ENCODE peak calls at places on chromosomes 5 and 9, in eight cellular contexts. W is upper lobe of right lung, P is AG04449, X is tibial artery, B is adrenal gland, N is BE2C, H is foreskin fibroblast, A is Caco-2. O is an unnamed sample.

GRCh38 chr9:17802249-17802857 is 223.5 kb downstream of the SH3GL2 start:
- DNase-seq in W (no peak), P (no peak), X (no peak), B (no peak), N (no peak), H (no peak), A (no peak), O (peak)

GRCh38 chr5:123752576-123752975 is 240.6 kb downstream of the CSNK1G3 start:
- DNase-seq in W (no peak), P (peak), X (peak), B (no peak), N (no peak), H (peak), A (no peak), O (peak)

GRCh38 chr5:154713615-154714125 is 41.5 kb upstream of the LARP1 start:
- DNase-seq in W (no peak), P (no peak), X (no peak), B (no peak), N (no peak), H (no peak), A (no peak), O (no peak)

GRCh38 chr9:130915096-130915447 is 18.5 kb upstream of the QRFP start:
- DNase-seq in W (no peak), P (no peak), X (no peak), B (no peak), N (no peak), H (no peak), A (no peak), O (no peak)

GRCh38 chr9:12798066-12798770 is 23.4 kb downstream of the LURAP1L start:
- DNase-seq in W (no peak), P (no peak), X (no peak), B (no peak), N (peak), H (no peak), A (no peak), O (peak)

GRCh38 chr9:69798737-69799136 is 21.9 kb upstream of the CFAP95 start:
- DNase-seq in W (no peak), P (no peak), X (no peak), B (no peak), N (no peak), H (peak), A (no peak), O (peak)

GRCh38 chr5:31751620-31752019 is 112.7 kb downstream of the PDZD2 start:
- DNase-seq in W (no peak), P (no peak), X (no peak), B (no peak), N (no peak), H (no peak), A (no peak), O (no peak)

GRCh38 chr5:149552038-149552494 is 827 bp upstream of the CSNK1A1 start:
- DNase-seq in W (no peak), P (no peak), X (no peak), B (no peak), N (no peak), H (no peak), A (no peak), O (no peak)

GRCh38 chr5:10351199-10351881 is 2.2 kb upstream of the MARCHF6 start:
- DNase-seq in W (no peak), P (no peak), X (no peak), B (no peak), N (no peak), H (peak), A (no peak), O (peak)

GRCh38 chr9:20355022-20355421 is 267.3 kb downstream of the MLLT3 start:
- DNase-seq in W (no peak), P (peak), X (no peak), B (no peak), N (no peak), H (peak), A (no peak), O (peak)
- H3K4me3 ChIP-seq in W (no peak), P (no peak), X (no peak), B (no peak), N (no peak), H (no peak), A (no peak), O (no peak)

GRCh38 chr9:72139233-72139632 is 10.0 kb upstream of the GDA start:
- DNase-seq in W (no peak), P (no peak), X (no peak), B (no peak), N (no peak), H (no peak), A (no peak), O (peak)

GRCh38 chr9:72137697-72138365 is 11.4 kb upstream of the GDA start:
- DNase-seq in W (no peak), P (no peak), X (no peak), B (no peak), N (no peak), H (no peak), A (no peak), O (no peak)

GRCh38 chr9:72145093-72145492 is 4.1 kb upstream of the GDA start:
- DNase-seq in W (no peak), P (no peak), X (no peak), B (no peak), N (no peak), H (no peak), A (no peak), O (peak)

GRCh38 chr9:72141484-72141883 is 7.8 kb upstream of the GDA start:
- DNase-seq in W (no peak), P (no peak), X (no peak), B (no peak), N (no peak), H (no peak), A (no peak), O (no peak)

GRCh38 chr9:72140582-72140981 is 8.7 kb upstream of the GDA start:
- DNase-seq in W (no peak), P (no peak), X (no peak), B (no peak), N (no peak), H (no peak), A (no peak), O (peak)
- H3K4me3 ChIP-seq in W (no peak), P (no peak), X (no peak), B (no peak), N (no peak), H (no peak), A (no peak), O (no peak)

GRCh38 chr5:58246521-58246944 is 213.4 kb downstream of the PLK2 start:
- DNase-seq in W (no peak), P (no peak), X (no peak), B (no peak), N (no peak), H (no peak), A (no peak), O (no peak)

GRCh38 chr5:58248221-58248620 is 211.7 kb downstream of the PLK2 start:
- DNase-seq in W (no peak), P (no peak), X (peak), B (no peak), N (no peak), H (no peak), A (no peak), O (no peak)

GRCh38 chr5:58244819-58245478 is 214.9 kb downstream of the PLK2 start:
- DNase-seq in W (no peak), P (no peak), X (no peak), B (no peak), N (no peak), H (no peak), A (no peak), O (no peak)

GRCh38 chr5:58241383-58241782 is 218.5 kb downstream of the PLK2 start:
- DNase-seq in W (no peak), P (no peak), X (no peak), B (peak), N (no peak), H (no peak), A (no peak), O (peak)

GRCh38 chr5:58245479-58245845 is 214.4 kb downstream of the PLK2 start:
- DNase-seq in W (no peak), P (no peak), X (no peak), B (no peak), N (no peak), H (no peak), A (no peak), O (no peak)
- H3K4me3 ChIP-seq in W (no peak), P (no peak), X (no peak), B (no peak), N (no peak), H (no peak), A (no peak), O (no peak)

GRCh38 chr9:132164604-132165362 is 2.9 kb downstream of the NTNG2 start:
- DNase-seq in W (no peak), P (no peak), X (peak), B (peak), N (no peak), H (peak), A (no peak), O (peak)
- H3K4me3 ChIP-seq in W (no peak), P (no peak), X (no peak), B (no peak), N (no peak), H (no peak), A (no peak), O (no peak)

GRCh38 chr9:134368571-134368970 is 42.3 kb downstream of the RXRA start:
- DNase-seq in W (no peak), P (no peak), X (no peak), B (no peak), N (no peak), H (no peak), A (no peak), O (no peak)

GRCh38 chr9:134370213-134370492 is 43.9 kb downstream of the RXRA start:
- DNase-seq in W (no peak), P (no peak), X (no peak), B (peak), N (no peak), H (no peak), A (no peak), O (no peak)

GRCh38 chr9:134369416-134370212 is 43.4 kb downstream of the RXRA start:
- DNase-seq in W (no peak), P (no peak), X (no peak), B (no peak), N (no peak), H (no peak), A (no peak), O (no peak)

GRCh38 chr9:134371731-134372130 is 45.5 kb downstream of the RXRA start:
- DNase-seq in W (peak), P (no peak), X (peak), B (peak), N (no peak), H (no peak), A (no peak), O (peak)

DNA sequence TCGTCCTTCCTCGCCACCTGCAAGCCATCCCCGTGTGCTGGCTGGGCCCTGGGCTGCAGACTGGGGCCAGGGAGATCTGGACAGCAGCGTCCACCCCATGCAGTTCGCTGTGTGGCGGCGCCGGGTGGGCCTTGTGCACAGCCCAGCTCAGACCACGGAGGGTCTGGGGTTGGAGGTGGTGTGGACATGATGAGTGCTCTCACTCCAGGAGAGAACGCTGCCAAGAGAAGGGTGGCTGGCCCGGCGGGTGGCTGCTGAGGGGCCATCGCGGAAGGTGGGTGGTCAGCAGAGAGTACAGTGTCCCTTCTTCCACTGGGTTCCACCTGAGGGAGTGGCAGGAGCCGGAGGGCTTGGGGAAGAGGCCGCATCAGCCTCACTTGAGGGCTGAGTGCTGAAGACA is 44.4 kb downstream of the RXRA start:
- DNase-seq in W (no peak), P (no peak), X (no peak), B (no peak), N (no peak), H (no peak), A (no peak), O (no peak)
- H3K4me3 ChIP-seq in W (no peak), P (no peak), X (no peak), B (no peak), N (no peak), H (no peak), A (no peak), O (no peak)

O was measured in bronchial epithelial cell.